ENCODE peak calls at places on chromosomes 4 and X, in four cellular contexts. One of them, this sample, is unnamed.
A peak's percentile ranks its signal among the peaks of the same experiment; 100 is the strongest.

GRCh38 chr4:47862297-47862696 is 24.4 kb upstream of the CORIN start:
- DNase-seq in body of pancreas: no peak
- DNase-seq in sigmoid colon: no peak
- DNase-seq in tibial nerve: no peak
- DNase-seq in this sample: no peak

GRCh38 chr4:10694826-10695209 is 10.2 kb upstream of the CLNK start:
- DNase-seq in body of pancreas: no peak
- DNase-seq in sigmoid colon: no peak
- DNase-seq in tibial nerve: no peak
- DNase-seq in this sample: no peak

GRCh38 chr4:147479376-147479775 is 1.5 kb upstream of the EDNRA start:
- DNase-seq in body of pancreas: no peak
- DNase-seq in sigmoid colon: no peak
- DNase-seq in tibial nerve: no peak
- DNase-seq in this sample: no peak

GRCh38 chr4:43277003-43277402 is 384.5 kb downstream of the GRXCR1 start:
- DNase-seq in body of pancreas: no peak
- DNase-seq in sigmoid colon: no peak
- DNase-seq in tibial nerve: no peak
- DNase-seq in this sample: no peak

GRCh38 chr4:153159728-153160221 is 44.5 kb upstream of the TRIM2 start:
- DNase-seq in body of pancreas: no peak
- DNase-seq in sigmoid colon: no peak
- DNase-seq in tibial nerve: no peak
- DNase-seq in this sample: no peak

GRCh38 chrX:130024127-130024526 is 41.7 kb downstream of the BCORL1 start:
- DNase-seq in body of pancreas: peak; percentile 64
- DNase-seq in sigmoid colon: peak; percentile 86
- DNase-seq in tibial nerve: peak; percentile 70
- DNase-seq in this sample: peak; percentile 75

GRCh38 chr4:8394125-8394524 is 46.4 kb downstream of the ACOX3 start:
- DNase-seq in body of pancreas: no peak
- DNase-seq in sigmoid colon: peak; percentile 91
- DNase-seq in tibial nerve: peak; percentile 59
- DNase-seq in this sample: peak; percentile 37

GRCh38 chr4:76547167-76547760 is 112.2 kb downstream of the SHROOM3 start:
- DNase-seq in body of pancreas: no peak
- DNase-seq in sigmoid colon: no peak
- DNase-seq in tibial nerve: no peak
- DNase-seq in this sample: no peak

GRCh38 chrX:109344666-109345065 is 137.2 kb downstream of the GUCY2F start:
- DNase-seq in body of pancreas: no peak
- DNase-seq in sigmoid colon: no peak
- DNase-seq in tibial nerve: no peak
- DNase-seq in this sample: no peak

GRCh38 chr4:142984871-142985585 is 138.9 kb upstream of the INPP4B start:
- DNase-seq in body of pancreas: no peak
- DNase-seq in sigmoid colon: no peak
- DNase-seq in tibial nerve: no peak
- DNase-seq in this sample: no peak

GRCh38 chr4:183182873-183183725 is 84.0 kb downstream of the WWC2 start:
- DNase-seq in body of pancreas: no peak
- DNase-seq in sigmoid colon: no peak
- DNase-seq in tibial nerve: peak; percentile 16
- DNase-seq in this sample: no peak

GRCh38 chrX:70133303-70134115 is at the start of gene IGBP1:
- DNase-seq in body of pancreas: peak; percentile 80
- DNase-seq in sigmoid colon: peak; percentile 89
- DNase-seq in tibial nerve: peak; percentile 62
- DNase-seq in this sample: peak; percentile 75
- TF ChIP-seq POLR2A in body of pancreas: peak; percentile 67
- TF ChIP-seq POLR2A in sigmoid colon: peak; percentile 29
- TF ChIP-seq POLR2A in tibial nerve: no peak
- TF ChIP-seq POLR2A in this sample: no peak

GRCh38 chr4:4693755-4694295 is 152.0 kb upstream of the STX18 start:
- DNase-seq in body of pancreas: no peak
- DNase-seq in sigmoid colon: no peak
- DNase-seq in tibial nerve: no peak
- DNase-seq in this sample: no peak
- TF ChIP-seq CTCF in body of pancreas: no peak
- TF ChIP-seq CTCF in sigmoid colon: no peak
- TF ChIP-seq CTCF in tibial nerve: no peak
- TF ChIP-seq CTCF in this sample: no peak

DNA sequence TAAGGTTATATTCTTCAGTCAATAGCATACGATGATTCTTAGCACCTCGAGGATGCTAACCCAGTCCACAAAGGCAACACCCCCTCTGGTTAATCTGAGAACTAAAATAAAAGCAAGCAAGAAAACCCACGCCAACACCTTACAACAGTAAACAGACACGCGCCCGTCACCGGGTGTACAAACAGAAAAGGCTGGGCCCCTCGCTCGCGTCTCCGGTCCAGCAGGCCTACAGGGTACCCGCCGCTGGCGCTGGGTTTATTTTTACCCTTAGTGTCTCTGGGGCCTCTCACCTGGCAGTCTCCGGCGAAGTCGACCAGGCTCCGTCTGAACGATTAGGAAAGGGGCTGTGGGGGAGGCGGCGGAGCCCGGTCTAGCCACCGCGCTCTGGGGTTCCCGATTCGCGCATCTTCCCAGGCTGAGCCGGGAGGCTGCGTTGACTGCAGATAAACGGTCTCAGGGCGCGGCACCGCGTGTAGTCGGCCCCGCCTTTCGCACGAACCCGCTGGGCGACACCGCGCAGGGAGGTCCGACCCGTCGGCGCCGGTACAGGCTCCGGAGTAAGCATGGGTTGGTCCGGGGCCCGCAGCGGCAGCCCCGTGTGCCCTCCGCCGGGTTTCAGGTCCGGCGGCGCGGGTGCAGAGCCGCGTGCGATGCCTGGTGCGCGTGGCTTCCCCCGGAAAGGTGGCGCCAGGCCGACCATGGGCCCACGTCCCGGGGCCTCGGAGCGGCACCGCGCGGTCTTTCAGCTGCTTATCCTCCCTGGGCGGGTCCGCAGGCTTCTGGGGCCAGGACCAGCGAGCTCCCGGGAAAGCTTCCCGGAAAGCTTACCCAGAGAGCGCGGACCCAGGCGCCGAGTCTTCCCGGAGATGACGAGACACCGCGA is at the start of gene SLC9B2:
- DNase-seq in body of pancreas: peak; percentile 53
- DNase-seq in sigmoid colon: peak; percentile 86
- DNase-seq in tibial nerve: peak; percentile 38
- DNase-seq in this sample: peak; percentile 59
- TF ChIP-seq POLR2A in body of pancreas: peak; percentile 40
- TF ChIP-seq POLR2A in sigmoid colon: no peak
- TF ChIP-seq POLR2A in tibial nerve: no peak
- TF ChIP-seq POLR2A in this sample: no peak

DNA sequence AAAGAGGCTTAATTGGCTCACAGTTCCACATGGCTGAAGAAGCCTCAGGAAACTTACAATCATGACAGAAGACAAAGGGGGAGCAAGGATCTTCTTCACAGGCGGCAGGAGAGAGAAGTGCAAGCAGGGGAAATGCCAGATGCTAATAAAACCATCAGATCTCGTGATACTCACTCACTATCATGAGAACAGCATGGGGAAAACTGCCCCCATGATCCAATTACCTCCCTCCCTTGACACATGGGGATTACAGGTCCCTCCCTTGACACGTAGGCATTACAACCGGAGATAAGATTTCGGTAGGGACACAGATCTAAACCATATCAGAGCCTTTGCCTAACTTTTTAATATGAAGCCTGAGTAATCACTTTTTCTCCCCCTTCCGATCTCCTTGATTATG is 43.7 kb upstream of the MAPK10 start:
- DNase-seq in body of pancreas: no peak
- DNase-seq in sigmoid colon: no peak
- DNase-seq in tibial nerve: no peak
- DNase-seq in this sample: no peak
- TF ChIP-seq CTCF in body of pancreas: no peak
- TF ChIP-seq CTCF in sigmoid colon: no peak
- TF ChIP-seq CTCF in tibial nerve: no peak
- TF ChIP-seq CTCF in this sample: no peak

GRCh38 chrX:135522132-135522530 is 1.7 kb downstream of the INTS6L start:
- DNase-seq in body of pancreas: no peak
- DNase-seq in sigmoid colon: no peak
- DNase-seq in tibial nerve: no peak
- DNase-seq in this sample: no peak
- TF ChIP-seq POLR2A in body of pancreas: no peak
- TF ChIP-seq POLR2A in sigmoid colon: no peak
- TF ChIP-seq POLR2A in tibial nerve: no peak
- TF ChIP-seq POLR2A in this sample: no peak

DNA sequence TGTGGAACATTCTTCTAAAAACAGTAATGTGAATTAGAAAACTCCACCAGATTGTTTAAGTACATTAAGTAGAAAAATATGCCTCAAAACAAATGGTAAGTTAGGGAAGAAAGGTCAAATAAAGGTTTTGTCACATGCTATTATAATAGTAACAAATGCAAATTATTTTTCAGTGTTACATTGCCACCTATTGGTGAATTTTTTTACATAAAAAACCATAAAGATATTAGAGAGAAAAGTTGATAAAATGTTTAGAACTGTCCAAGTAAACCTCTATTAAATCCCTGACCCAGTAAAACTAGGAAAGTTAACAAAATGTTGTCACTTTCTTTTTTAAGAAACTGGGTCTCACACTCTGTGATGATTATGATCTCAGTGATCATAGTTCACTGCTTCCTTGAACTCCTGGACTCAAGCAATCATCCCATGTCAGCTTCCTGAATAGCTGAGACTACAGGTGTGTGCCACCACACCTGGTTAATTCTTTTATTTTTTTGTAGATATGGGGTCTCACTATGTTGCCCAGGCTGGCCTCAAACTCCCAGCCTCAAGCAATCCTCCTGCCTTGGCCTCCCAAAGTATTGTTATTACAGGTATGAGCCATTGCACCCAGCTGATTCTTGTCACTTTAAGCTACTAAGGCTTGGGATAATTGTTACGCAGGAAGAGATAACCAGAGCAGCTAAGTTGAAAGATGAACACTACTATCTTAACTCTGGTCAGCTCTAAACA is 157.6 kb downstream of the ATRX start:
- DNase-seq in body of pancreas: no peak
- DNase-seq in sigmoid colon: no peak
- DNase-seq in tibial nerve: no peak
- DNase-seq in this sample: no peak
- TF ChIP-seq CTCF in body of pancreas: no peak
- TF ChIP-seq CTCF in sigmoid colon: no peak
- TF ChIP-seq CTCF in tibial nerve: no peak
- TF ChIP-seq CTCF in this sample: no peak

This sample was measured in stomach.